ENCODE peak calls at places on chromosomes 7 and 10, in eight cellular contexts. One of them, this sample, is unnamed.

GRCh38 chr7:93949468-93949867 is 27.9 kb downstream of the GNG11 start:
- DNase-seq in kidney: no peak
- DNase-seq in neural progenitor cell: no peak
- DNase-seq in CD8-positive, alpha-beta memory T cell: no peak
- DNase-seq in breast epithelium: no peak
- DNase-seq in cardiac muscle cell: peak; percentile 78
- DNase-seq in body of pancreas: no peak
- DNase-seq in hepatocyte: peak; percentile 9
- DNase-seq in this sample: no peak

GRCh38 chr10:43202224-43202656 is 64.0 kb downstream of the CSGALNACT2 start:
- DNase-seq in kidney: peak; percentile 82
- DNase-seq in neural progenitor cell: peak; percentile 75
- DNase-seq in CD8-positive, alpha-beta memory T cell: peak; percentile 67
- DNase-seq in breast epithelium: peak; percentile 16
- DNase-seq in cardiac muscle cell: peak; percentile 33
- DNase-seq in body of pancreas: peak; percentile 27
- DNase-seq in hepatocyte: peak; percentile 61
- DNase-seq in this sample: peak; percentile 43

GRCh38 chr7:157701395-157701794 is 364.6 kb downstream of the DNAJB6 start:
- DNase-seq in kidney: no peak
- DNase-seq in neural progenitor cell: no peak
- DNase-seq in CD8-positive, alpha-beta memory T cell: peak; percentile 23
- DNase-seq in breast epithelium: no peak
- DNase-seq in cardiac muscle cell: no peak
- DNase-seq in body of pancreas: no peak
- DNase-seq in hepatocyte: no peak
- DNase-seq in this sample: no peak

GRCh38 chr7:98866341-98866740 is 3.5 kb downstream of the TMEM130 start:
- DNase-seq in kidney: no peak
- DNase-seq in neural progenitor cell: no peak
- DNase-seq in CD8-positive, alpha-beta memory T cell: no peak
- DNase-seq in breast epithelium: no peak
- DNase-seq in cardiac muscle cell: no peak
- DNase-seq in body of pancreas: no peak
- DNase-seq in hepatocyte: no peak
- DNase-seq in this sample: no peak

GRCh38 chr10:36531621-36532020 is 593.8 kb upstream of the ANKRD30A start:
- DNase-seq in kidney: no peak
- DNase-seq in neural progenitor cell: no peak
- DNase-seq in CD8-positive, alpha-beta memory T cell: no peak
- DNase-seq in breast epithelium: no peak
- DNase-seq in cardiac muscle cell: no peak
- DNase-seq in body of pancreas: no peak
- DNase-seq in hepatocyte: no peak
- DNase-seq in this sample: no peak

GRCh38 chr10:59675812-59676211 is 33.8 kb downstream of the SLC16A9 start:
- DNase-seq in kidney: no peak
- DNase-seq in neural progenitor cell: peak; percentile 61
- DNase-seq in CD8-positive, alpha-beta memory T cell: no peak
- DNase-seq in breast epithelium: no peak
- DNase-seq in cardiac muscle cell: peak; percentile 17
- DNase-seq in body of pancreas: peak; percentile 52
- DNase-seq in hepatocyte: no peak
- DNase-seq in this sample: peak; percentile 19

GRCh38 chr10:78779339-78779955 is 289.3 kb upstream of the ZMIZ1 start:
- DNase-seq in kidney: peak; percentile 75
- DNase-seq in neural progenitor cell: no peak
- DNase-seq in CD8-positive, alpha-beta memory T cell: no peak
- DNase-seq in breast epithelium: no peak
- DNase-seq in cardiac muscle cell: peak; percentile 6
- DNase-seq in body of pancreas: no peak
- DNase-seq in hepatocyte: no peak
- DNase-seq in this sample: no peak

GRCh38 chr7:82965088-82966036 is 197.3 kb downstream of the PCLO start:
- DNase-seq in kidney: no peak
- DNase-seq in neural progenitor cell: no peak
- DNase-seq in CD8-positive, alpha-beta memory T cell: no peak
- DNase-seq in breast epithelium: no peak
- DNase-seq in cardiac muscle cell: no peak
- DNase-seq in body of pancreas: no peak
- DNase-seq in hepatocyte: no peak
- DNase-seq in this sample: no peak

GRCh38 chr7:99128076-99128950 is 15.6 kb downstream of the SMURF1 start:
- DNase-seq in kidney: no peak
- DNase-seq in neural progenitor cell: no peak
- DNase-seq in CD8-positive, alpha-beta memory T cell: no peak
- DNase-seq in breast epithelium: no peak
- DNase-seq in cardiac muscle cell: no peak
- DNase-seq in body of pancreas: peak; percentile 46
- DNase-seq in hepatocyte: no peak
- DNase-seq in this sample: no peak

GRCh38 chr7:75920431-75921161 is 5.6 kb downstream of the POR start:
- DNase-seq in kidney: peak; percentile 15
- DNase-seq in neural progenitor cell: no peak
- DNase-seq in CD8-positive, alpha-beta memory T cell: no peak
- DNase-seq in breast epithelium: no peak
- DNase-seq in cardiac muscle cell: peak; percentile 83
- DNase-seq in body of pancreas: no peak
- DNase-seq in hepatocyte: peak; percentile 76
- DNase-seq in this sample: peak; percentile 97

DNA sequence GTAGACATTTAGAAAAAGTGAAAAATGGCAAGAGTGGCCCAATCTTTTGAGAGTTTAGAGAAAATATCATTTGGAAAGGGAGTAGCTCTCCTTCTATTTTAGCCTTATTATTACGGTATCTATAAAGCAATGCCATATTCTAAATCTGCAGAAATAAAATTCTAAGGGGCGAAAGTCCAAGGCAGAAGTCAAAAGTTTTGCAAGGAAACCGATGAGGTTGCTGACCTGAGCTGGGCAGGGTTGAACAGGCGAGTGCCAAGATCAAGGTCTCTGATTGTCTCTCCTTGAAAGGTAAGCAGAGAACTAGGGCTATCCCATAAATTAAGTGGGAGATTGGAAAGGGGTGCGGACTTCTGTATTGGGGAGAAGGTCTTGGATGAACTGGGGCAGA is 11.7 kb downstream of the TRIM56 start:
- DNase-seq in kidney: no peak
- DNase-seq in neural progenitor cell: no peak
- DNase-seq in CD8-positive, alpha-beta memory T cell: no peak
- DNase-seq in breast epithelium: no peak
- DNase-seq in cardiac muscle cell: no peak
- DNase-seq in body of pancreas: no peak
- DNase-seq in hepatocyte: no peak
- DNase-seq in this sample: no peak
- H3K4me1 ChIP-seq in kidney: peaks cover 4% of the 10 kb centered on the region
- H3K4me1 ChIP-seq in neural progenitor cell: peaks cover 7% of the 10 kb centered on the region
- H3K4me1 ChIP-seq in CD8-positive, alpha-beta memory T cell: peaks cover 7% of the 10 kb centered on the region
- H3K4me1 ChIP-seq in breast epithelium: peaks cover 3% of the 10 kb centered on the region
- H3K4me1 ChIP-seq in cardiac muscle cell: no peaks in the 10 kb centered on the region
- H3K4me1 ChIP-seq in body of pancreas: peaks cover 11% of the 10 kb centered on the region
- H3K4me1 ChIP-seq in hepatocyte: peaks cover 12% of the 10 kb centered on the region
- H3K4me1 ChIP-seq in this sample: peaks cover 4% of the 10 kb centered on the region

DNA sequence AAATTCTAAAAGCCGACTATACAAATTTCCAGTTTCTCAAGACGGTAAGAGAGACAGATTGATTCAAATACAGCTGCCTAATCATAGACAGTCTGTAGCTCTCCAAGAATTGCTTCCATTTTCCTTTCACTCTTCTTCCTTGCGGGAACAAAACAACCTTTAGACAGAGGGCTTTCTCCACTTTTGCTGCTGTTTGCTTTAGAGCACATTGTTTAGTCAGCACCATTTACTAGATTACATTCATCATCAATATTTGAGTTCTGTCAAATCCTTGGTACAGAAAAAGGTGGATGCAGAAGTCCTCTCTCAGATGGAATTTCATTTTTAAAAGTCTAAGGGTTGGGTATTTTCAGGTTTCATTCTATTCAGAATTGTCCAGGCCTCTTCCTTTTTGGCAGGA is 137.4 kb downstream of the CHRM2 start:
- DNase-seq in kidney: no peak
- DNase-seq in neural progenitor cell: no peak
- DNase-seq in CD8-positive, alpha-beta memory T cell: no peak
- DNase-seq in breast epithelium: no peak
- DNase-seq in cardiac muscle cell: no peak
- DNase-seq in body of pancreas: no peak
- DNase-seq in hepatocyte: no peak
- DNase-seq in this sample: no peak
- H3K27ac ChIP-seq in kidney: no peak overlapping the region
- H3K27ac ChIP-seq in neural progenitor cell: no peak overlapping the region
- H3K27ac ChIP-seq in CD8-positive, alpha-beta memory T cell: no peak overlapping the region
- H3K27ac ChIP-seq in breast epithelium: no peak overlapping the region
- H3K27ac ChIP-seq in cardiac muscle cell: peak overlapping the region; percentile 70
- H3K27ac ChIP-seq in body of pancreas: no peak overlapping the region
- H3K27ac ChIP-seq in hepatocyte: no peak overlapping the region
- H3K27ac ChIP-seq in this sample: no peak overlapping the region

DNA sequence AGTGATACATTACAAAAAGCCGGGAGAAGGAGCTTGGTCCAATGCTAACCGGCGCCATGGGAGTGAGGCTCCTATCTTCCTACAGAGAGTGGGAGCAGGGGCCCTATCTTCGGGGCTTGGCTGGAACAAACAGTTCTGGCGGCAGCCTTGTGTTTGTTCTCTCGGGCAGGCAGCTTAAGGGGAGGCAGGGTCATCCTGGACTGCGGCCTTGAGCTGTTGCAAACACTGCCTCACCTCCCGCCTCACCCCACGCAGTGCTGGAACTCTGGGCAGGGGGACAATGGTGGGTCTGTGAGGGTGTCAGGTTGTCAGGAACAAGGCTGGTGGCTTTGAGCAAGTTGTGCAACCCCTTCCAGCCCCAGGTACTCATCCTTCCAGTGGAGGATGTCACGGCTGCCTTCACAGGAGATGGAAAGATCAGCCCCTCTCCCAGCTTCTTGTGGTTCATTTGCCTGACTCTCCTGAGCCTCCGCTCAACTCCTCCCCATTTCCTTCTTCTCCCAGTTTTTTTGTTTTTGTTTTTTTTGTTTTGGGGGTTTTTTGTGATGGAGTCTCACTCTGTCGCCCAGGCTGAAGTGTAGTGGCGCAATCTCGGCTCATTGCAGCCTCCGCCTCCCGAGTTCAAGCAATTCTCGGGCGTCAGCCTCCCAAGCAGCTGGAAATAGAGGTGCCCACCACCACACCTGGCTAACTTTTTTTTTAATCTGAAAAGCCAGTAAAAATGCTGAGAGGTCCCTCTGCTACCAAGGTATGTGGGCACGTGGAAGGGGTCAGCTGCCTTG is 57.4 kb downstream of the SPOCK2 start:
- DNase-seq in kidney: no peak
- DNase-seq in neural progenitor cell: no peak
- DNase-seq in CD8-positive, alpha-beta memory T cell: no peak
- DNase-seq in breast epithelium: no peak
- DNase-seq in cardiac muscle cell: peak; percentile 86
- DNase-seq in body of pancreas: peak; percentile 77
- DNase-seq in hepatocyte: peak; percentile 70
- DNase-seq in this sample: no peak
- H3K4me1 ChIP-seq in kidney: no peaks in the 10 kb centered on the region
- H3K4me1 ChIP-seq in neural progenitor cell: no peaks in the 10 kb centered on the region
- H3K4me1 ChIP-seq in CD8-positive, alpha-beta memory T cell: no peaks in the 10 kb centered on the region
- H3K4me1 ChIP-seq in breast epithelium: no peaks in the 10 kb centered on the region
- H3K4me1 ChIP-seq in cardiac muscle cell: no peaks in the 10 kb centered on the region
- H3K4me1 ChIP-seq in body of pancreas: peaks cover 26% of the 10 kb centered on the region
- H3K4me1 ChIP-seq in hepatocyte: peaks cover 32% of the 10 kb centered on the region
- H3K4me1 ChIP-seq in this sample: no peaks in the 10 kb centered on the region

DNA sequence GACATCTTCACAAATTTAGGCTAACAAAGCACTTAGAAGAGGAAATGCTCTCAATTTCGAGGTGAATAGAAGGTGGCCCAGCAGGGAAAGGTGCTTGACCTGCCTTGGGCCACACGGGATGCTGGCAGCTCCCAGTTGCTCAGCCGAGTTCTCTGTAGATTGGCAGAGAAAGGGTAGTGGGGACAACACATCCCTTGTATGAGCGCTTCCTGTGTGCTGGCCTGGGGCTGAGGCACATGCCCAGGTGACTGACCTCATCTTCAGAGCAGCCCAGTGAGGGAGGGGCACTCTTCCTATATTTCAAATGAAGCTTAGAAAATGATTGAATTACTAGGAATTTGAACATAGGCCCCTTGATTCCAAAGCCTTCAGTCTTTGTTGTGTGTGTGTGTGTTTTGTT is 20.2 kb downstream of the BAG3 start:
- DNase-seq in kidney: no peak
- DNase-seq in neural progenitor cell: no peak
- DNase-seq in CD8-positive, alpha-beta memory T cell: no peak
- DNase-seq in breast epithelium: no peak
- DNase-seq in cardiac muscle cell: no peak
- DNase-seq in body of pancreas: no peak
- DNase-seq in hepatocyte: no peak
- DNase-seq in this sample: no peak
- H3K27ac ChIP-seq in kidney: no peak overlapping the region
- H3K27ac ChIP-seq in neural progenitor cell: no peak overlapping the region
- H3K27ac ChIP-seq in CD8-positive, alpha-beta memory T cell: no peak overlapping the region
- H3K27ac ChIP-seq in breast epithelium: no peak overlapping the region
- H3K27ac ChIP-seq in cardiac muscle cell: no peak overlapping the region
- H3K27ac ChIP-seq in body of pancreas: no peak overlapping the region
- H3K27ac ChIP-seq in hepatocyte: no peak overlapping the region
- H3K27ac ChIP-seq in this sample: no peak overlapping the region

GRCh38 chr10:98172073-98172472 is 37.6 kb downstream of the R3HCC1L start:
- DNase-seq in kidney: no peak
- DNase-seq in neural progenitor cell: no peak
- DNase-seq in CD8-positive, alpha-beta memory T cell: no peak
- DNase-seq in breast epithelium: no peak
- DNase-seq in cardiac muscle cell: peak; percentile 76
- DNase-seq in body of pancreas: peak; percentile 10
- DNase-seq in hepatocyte: no peak
- DNase-seq in this sample: no peak
- H3K4me1 ChIP-seq in kidney: no peaks in the 10 kb centered on the region
- H3K4me1 ChIP-seq in neural progenitor cell: peaks cover 17% of the 10 kb centered on the region
- H3K4me1 ChIP-seq in CD8-positive, alpha-beta memory T cell: no peaks in the 10 kb centered on the region
- H3K4me1 ChIP-seq in breast epithelium: no peaks in the 10 kb centered on the region
- H3K4me1 ChIP-seq in cardiac muscle cell: peaks cover 19% of the 10 kb centered on the region
- H3K4me1 ChIP-seq in body of pancreas: no peaks in the 10 kb centered on the region
- H3K4me1 ChIP-seq in hepatocyte: no peaks in the 10 kb centered on the region
- H3K4me1 ChIP-seq in this sample: no peaks in the 10 kb centered on the region

DNA sequence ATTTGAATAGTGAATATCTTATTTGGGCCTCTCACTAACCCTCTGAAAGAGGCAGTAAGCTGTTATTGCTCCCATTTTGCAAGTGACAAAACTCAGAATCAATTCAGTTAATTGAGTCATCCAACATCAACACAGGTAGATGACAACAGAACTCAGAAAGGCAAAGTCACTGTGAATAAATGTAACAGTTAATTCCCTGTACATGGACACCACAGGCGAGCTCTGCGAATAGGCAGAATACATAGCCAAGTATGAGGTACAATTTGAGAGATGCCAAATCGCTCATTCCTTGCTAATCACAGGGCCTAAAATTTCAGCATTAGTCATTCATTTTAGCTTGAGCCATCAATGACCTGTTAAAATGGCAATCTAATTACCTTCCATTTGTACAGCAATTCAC is 52.6 kb upstream of the HECTD2 start:
- DNase-seq in kidney: no peak
- DNase-seq in neural progenitor cell: no peak
- DNase-seq in CD8-positive, alpha-beta memory T cell: no peak
- DNase-seq in breast epithelium: no peak
- DNase-seq in cardiac muscle cell: no peak
- DNase-seq in body of pancreas: no peak
- DNase-seq in hepatocyte: no peak
- DNase-seq in this sample: no peak
- H3K27ac ChIP-seq in kidney: no peak overlapping the region
- H3K27ac ChIP-seq in neural progenitor cell: no peak overlapping the region
- H3K27ac ChIP-seq in CD8-positive, alpha-beta memory T cell: no peak overlapping the region
- H3K27ac ChIP-seq in breast epithelium: no peak overlapping the region
- H3K27ac ChIP-seq in cardiac muscle cell: no peak overlapping the region
- H3K27ac ChIP-seq in body of pancreas: no peak overlapping the region
- H3K27ac ChIP-seq in hepatocyte: no peak overlapping the region
- H3K27ac ChIP-seq in this sample: no peak overlapping the region

GRCh38 chr10:3775671-3776551 is 9.1 kb downstream of the KLF6 start:
- DNase-seq in kidney: no peak
- DNase-seq in neural progenitor cell: peak; percentile 63
- DNase-seq in CD8-positive, alpha-beta memory T cell: peak; percentile 71
- DNase-seq in breast epithelium: peak; percentile 71
- DNase-seq in cardiac muscle cell: peak; percentile 71
- DNase-seq in body of pancreas: peak; percentile 41
- DNase-seq in hepatocyte: peak; percentile 70
- DNase-seq in this sample: no peak
- H3K4me1 ChIP-seq in kidney: peaks cover 19% of the 10 kb centered on the region
- H3K4me1 ChIP-seq in neural progenitor cell: peaks cover 12% of the 10 kb centered on the region
- H3K4me1 ChIP-seq in CD8-positive, alpha-beta memory T cell: peaks cover 58% of the 10 kb centered on the region
- H3K4me1 ChIP-seq in breast epithelium: peaks cover 11% of the 10 kb centered on the region
- H3K4me1 ChIP-seq in cardiac muscle cell: peaks cover 5% of the 10 kb centered on the region
- H3K4me1 ChIP-seq in body of pancreas: peaks cover 46% of the 10 kb centered on the region
- H3K4me1 ChIP-seq in hepatocyte: peaks cover 25% of the 10 kb centered on the region
- H3K4me1 ChIP-seq in this sample: peaks cover 12% of the 10 kb centered on the region

This sample was measured in small intestine.